ENCODE peak calls at places on chromosomes 16 and 17, in six cellular contexts. G, H, S, E, P and R are unnamed samples.

GRCh38 chr16:1656808-1657617 is 21.1 kb upstream of the JPT2 start:
- DNase-seq in E (no peak), S (no peak), H (no peak), G (no peak), P (no peak), R (no peak)

GRCh38 chr17:74449306-74449705 is 17.1 kb upstream of the CD300A start:
- DNase-seq in G (no peak), E (no peak), H (no peak), P (no peak), S (no peak), R (peak; percentile 68)

GRCh38 chr16:8967437-8967821 is 3.7 kb upstream of the USP7 start:
- DNase-seq in G (no peak), H (no peak), P (no peak), S (no peak), E (no peak), R (no peak)

GRCh38 chr16:9308300-9309209 is 217.1 kb downstream of the HAPSTR1 start:
- DNase-seq in E (peak; percentile 74), P (no peak), H (no peak), G (no peak), S (no peak), R (no peak)

GRCh38 chr17:82496529-82497434 is 22.8 kb upstream of the FOXK2 start:
- DNase-seq in E (peak; percentile 97), G (peak; percentile 99), P (peak; percentile 97), S (peak; percentile 98), H (peak; percentile 97), R (peak; percentile 100)

GRCh38 chr16:58086381-58087208 is 42.6 kb downstream of the CFAP20 start:
- DNase-seq in S (no peak), G (no peak), E (no peak), P (no peak), H (no peak), R (peak; percentile 53)

GRCh38 chr17:1031711-1032110 is 34.8 kb downstream of the TIMM22 start:
- DNase-seq in S (no peak), E (peak; percentile 34), G (no peak), H (no peak), P (no peak), R (no peak)

GRCh38 chr16:84501077-84501735 is 3.3 kb downstream of the MEAK7 start:
- DNase-seq in E (peak; percentile 27), G (no peak), S (no peak), H (no peak), P (peak; percentile 75), R (peak; percentile 73)

GRCh38 chr17:8082312-8082711 is 5.2 kb downstream of the ALOX12B start:
- DNase-seq in H (no peak), G (no peak), S (no peak), P (no peak), E (no peak), R (peak; percentile 21)

GRCh38 chr17:32876414-32877163 is at the start of gene MYO1D:
- DNase-seq in H (peak; percentile 76), E (peak; percentile 88), G (peak; percentile 10), S (peak; percentile 70), P (peak; percentile 48), R (peak; percentile 89)

GRCh38 chr17:17518019-17518418 is 21.8 kb upstream of the RASD1 start:
- DNase-seq in H (no peak), P (no peak), G (no peak), E (no peak), S (no peak), R (no peak)

GRCh38 chr17:47895856-47896671 is at the start of gene SP2:
- DNase-seq in H (peak; percentile 100), E (peak; percentile 100), G (peak; percentile 100), P (peak; percentile 100), S (peak; percentile 99), R (peak; percentile 97)
- TF ChIP-seq CTCF in H (peak; percentile 9), E (no peak), G (no peak), P (no peak), S (no peak), R (peak; percentile 30)

GRCh38 chr17:78337244-78338109 is 22.4 kb downstream of the SOCS3 start:
- DNase-seq in S (no peak), E (peak; percentile 64), P (peak; percentile 94), G (peak; percentile 66), H (peak; percentile 85), R (peak; percentile 86)
- H3K4me1 ChIP-seq in S (no peaks in the 10 kb centered on the region), E (peaks cover 37% of the 10 kb centered on the region), P (peaks cover 90% of the 10 kb centered on the region), G (peaks cover 29% of the 10 kb centered on the region), H (peaks cover 16% of the 10 kb centered on the region), R (peaks cover 67% of the 10 kb centered on the region)

GRCh38 chr16:29819506-29819905 is 756 bp upstream of the MVP start:
- DNase-seq in S (no peak), P (peak; percentile 50), E (peak; percentile 61), G (no peak), H (no peak), R (no peak)
- TF ChIP-seq CTCF in S (no peak), P (peak; percentile 41), E (peak; percentile 61), G (no peak), H (no peak), R (no peak)

GRCh38 chr17:77327181-77327565 is 186.4 kb downstream of the SEC14L1 start:
- DNase-seq in P (no peak), G (no peak), H (peak; percentile 14), S (peak; percentile 27), E (peak; percentile 9), R (peak; percentile 71)
- H3K4me1 ChIP-seq in P (peaks cover 89% of the 10 kb centered on the region), G (peaks cover 100% of the 10 kb centered on the region), H (peaks cover 87% of the 10 kb centered on the region), S (no peaks in the 10 kb centered on the region), E (peaks cover 77% of the 10 kb centered on the region), R (peaks cover 58% of the 10 kb centered on the region)

GRCh38 chr16:87054154-87054553 is 263.0 kb downstream of the C16orf95 start:
- DNase-seq in E (no peak), H (no peak), S (no peak), G (no peak), P (no peak), R (no peak)

GRCh38 chr16:87054856-87055255 is 262.3 kb downstream of the C16orf95 start:
- DNase-seq in P (no peak), G (no peak), S (no peak), E (no peak), H (no peak), R (no peak)

GRCh38 chr16:87052506-87052905 is 264.7 kb downstream of the C16orf95 start:
- DNase-seq in H (no peak), S (no peak), G (no peak), E (no peak), P (no peak), R (no peak)

GRCh38 chr16:87051526-87052320 is 265.5 kb downstream of the C16orf95 start:
- DNase-seq in E (no peak), S (no peak), G (no peak), P (no peak), H (no peak), R (no peak)

DNA sequence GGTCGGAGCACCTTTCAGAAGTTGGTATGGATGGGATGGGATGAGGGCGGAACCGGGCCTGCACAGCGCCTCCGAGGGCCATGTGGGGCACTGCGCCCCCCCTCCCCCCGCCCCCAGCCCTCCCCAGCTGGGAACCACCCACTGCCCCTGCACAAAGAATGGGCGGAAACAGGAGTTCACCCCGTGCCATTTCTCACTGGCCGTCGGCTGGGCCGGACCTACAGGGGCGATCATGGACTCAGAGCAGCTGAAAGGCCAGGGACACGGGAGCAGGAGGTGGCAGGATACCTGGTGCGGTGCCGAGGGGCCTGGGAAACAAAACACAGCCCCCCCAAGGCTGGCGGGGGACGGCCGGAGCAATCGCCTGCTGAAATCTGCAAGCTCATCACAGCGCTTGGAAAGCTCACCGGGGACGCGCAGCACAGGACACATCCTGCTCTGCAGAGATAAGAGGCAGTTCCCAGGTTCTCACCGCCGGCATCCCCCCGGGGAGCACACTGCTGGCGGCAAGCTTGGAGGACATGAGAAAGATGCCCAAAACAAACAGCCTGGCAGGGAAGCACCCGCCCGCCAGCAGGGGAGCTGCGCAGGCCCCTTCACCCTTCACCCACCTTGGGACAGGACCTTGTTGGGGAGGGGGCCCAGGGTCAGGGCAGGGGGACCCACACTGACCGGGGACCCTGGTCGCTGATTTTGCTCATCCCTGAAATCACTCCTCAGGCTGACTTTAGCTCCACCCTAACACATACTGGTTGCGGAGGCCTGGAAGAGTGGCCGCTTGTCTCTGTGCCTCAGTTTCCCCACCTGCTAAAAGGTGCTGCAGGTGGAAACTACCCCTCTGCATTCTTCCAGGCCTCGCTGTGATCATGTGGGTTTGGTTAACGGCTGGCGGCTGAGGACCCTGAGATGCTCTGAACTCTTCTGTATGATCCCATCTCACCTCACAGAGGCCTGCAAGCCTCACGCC is 263.9 kb downstream of the C16orf95 start:
- DNase-seq in S (no peak), G (no peak), P (no peak), E (no peak), H (no peak), R (no peak)
- TF ChIP-seq CTCF in S (no peak), G (peak; percentile 43), P (no peak), E (no peak), H (no peak), R (no peak)

GRCh38 chr17:79444226-79444625 is 166.6 kb downstream of the RBFOX3 start:
- DNase-seq in H (no peak), G (no peak), S (no peak), P (no peak), E (no peak), R (no peak)
- H3K4me1 ChIP-seq in H (no peaks in the 10 kb centered on the region), G (no peaks in the 10 kb centered on the region), S (no peaks in the 10 kb centered on the region), P (peaks cover 6% of the 10 kb centered on the region), E (no peaks in the 10 kb centered on the region), R (no peaks in the 10 kb centered on the region)

GRCh38 chr16:28982418-28982817 is 2.4 kb upstream of the LAT start:
- DNase-seq in G (no peak), S (no peak), P (no peak), E (no peak), H (no peak), R (no peak)
- TF ChIP-seq CTCF in G (no peak), S (no peak), P (no peak), E (no peak), H (no peak), R (no peak)